ENCODE peak calls at places on chromosomes 11 and 22, in ten cellular contexts. F is PC-3; W is epithelial cell of esophagus; U is AG09309; L is foreskin fibroblast; E is pancreas; Q is lower leg skin; I is NB4; R is CD8-positive, alpha-beta T cell; A is left ventricle myocardium inferior. M is an unnamed sample.

GRCh38 chr11:45675646-45676045 is 10.2 kb upstream of the CHST1 start:
- DNase-seq in E (no peak), W (no peak), Q (no peak), U (no peak), I (no peak), F (no peak), R (no peak), L (no peak), A (no peak), M (no peak)

GRCh38 chr11:116366980-116367640 is 405.7 kb downstream of the BUD13 start:
- DNase-seq in L (no peak), W (peak), I (no peak), E (no peak), U (no peak), Q (no peak), A (no peak), F (no peak), R (no peak), M (no peak)

GRCh38 chr22:38777087-38777671 is 16.8 kb downstream of the DNAL4 start:
- DNase-seq in I (no peak), L (no peak), R (no peak), A (no peak), F (no peak), E (no peak), W (no peak), Q (no peak), U (no peak), M (no peak)

GRCh38 chr11:117230286-117230961 is 1.4 kb downstream of the PCSK7 start:
- DNase-seq in U (no peak), R (no peak), I (peak), F (peak), E (no peak), A (no peak), Q (peak), L (no peak), W (peak), M (no peak)

GRCh38 chr11:9692696-9693095 is 28.8 kb downstream of the SWAP70 start:
- DNase-seq in L (no peak), A (no peak), U (no peak), F (no peak), Q (no peak), I (peak), E (no peak), R (no peak), W (no peak), M (no peak)

GRCh38 chr11:12120031-12121008 is 9.9 kb downstream of the MICAL2 start:
- DNase-seq in U (no peak), F (no peak), W (no peak), Q (no peak), E (no peak), I (no peak), L (no peak), R (no peak), A (no peak), M (no peak)

GRCh38 chr11:14373941-14374646 is 15.1 kb upstream of the RRAS2 start:
- DNase-seq in F (peak), R (no peak), L (peak), E (no peak), Q (no peak), I (no peak), A (no peak), U (peak), W (peak), M (peak)

GRCh38 chr22:48901324-48901723 is 926.3 kb downstream of the BRD1 start:
- DNase-seq in R (no peak), U (no peak), E (no peak), F (no peak), A (no peak), I (no peak), Q (peak), W (no peak), L (no peak), M (no peak)

GRCh38 chr11:30381879-30382278 is 59.0 kb downstream of the ARL14EP start:
- DNase-seq in E (no peak), F (no peak), A (no peak), I (no peak), W (no peak), Q (no peak), L (no peak), R (no peak), U (no peak), M (no peak)

GRCh38 chr11:72446929-72447753 is 12.8 kb upstream of the CLPB start:
- DNase-seq in L (peak), Q (no peak), F (peak), R (no peak), A (no peak), W (peak), U (peak), I (peak), E (no peak), M (peak)

GRCh38 chr11:117180020-117180419 is 1.5 kb downstream of the SIDT2 start:
- DNase-seq in Q (peak), A (no peak), R (no peak), U (no peak), E (no peak), F (no peak), W (no peak), I (no peak), L (no peak), M (no peak)

GRCh38 chr11:45654242-45654641 is 11.2 kb downstream of the CHST1 start:
- DNase-seq in Q (peak), W (no peak), R (no peak), F (no peak), U (no peak), E (no peak), I (no peak), A (no peak), L (no peak), M (no peak)

GRCh38 chr11:114162719-114163123 is 103.2 kb downstream of the ZBTB16 start:
- DNase-seq in U (peak), E (peak), W (peak), F (peak), R (no peak), Q (peak), L (peak), I (no peak), A (peak), M (peak)

GRCh38 chr22:37464181-37464580 is 22.0 kb downstream of the MFNG start:
- DNase-seq in F (no peak), U (no peak), I (no peak), E (no peak), A (no peak), W (no peak), R (no peak), L (peak), Q (no peak), M (no peak)

GRCh38 chr22:45218974-45219373 is 21.7 kb downstream of the KIAA0930 start:
- DNase-seq in F (no peak), A (no peak), I (peak), W (no peak), R (no peak), E (no peak), Q (no peak), U (no peak), L (peak), M (no peak)

GRCh38 chr22:39818050-39818449 is 75.5 kb downstream of the ENTHD1 start:
- DNase-seq in Q (no peak), R (no peak), A (no peak), F (no peak), W (peak), L (peak), U (no peak), I (no peak), E (no peak), M (no peak)

GRCh38 chr11:76524461-76524860 is 79.6 kb downstream of the EMSY start:
- DNase-seq in Q (no peak), L (peak), F (peak), A (no peak), R (no peak), I (no peak), U (no peak), E (no peak), W (peak), M (peak)

GRCh38 chr11:2779499-2779980 is 79.7 kb upstream of the KCNQ1OT1 start:
- DNase-seq in L (no peak), F (no peak), E (no peak), Q (no peak), W (no peak), I (no peak), R (no peak), A (no peak), U (no peak), M (no peak)

GRCh38 chr11:8098361-8098760 is 17.4 kb downstream of the TUB start:
- DNase-seq in F (peak), R (no peak), E (no peak), L (peak), Q (no peak), W (peak), U (peak), A (no peak), I (no peak), M (no peak)

GRCh38 chr22:31084811-31085492 is 3.8 kb downstream of the SMTN start:
- DNase-seq in F (no peak), R (peak), I (peak), W (peak), A (peak), U (no peak), E (peak), Q (peak), L (peak), M (peak)

GRCh38 chr22:45199723-45200122 is 36.0 kb downstream of the NUP50 start:
- DNase-seq in I (no peak), A (no peak), L (no peak), U (no peak), R (no peak), W (no peak), F (no peak), E (peak), Q (peak), M (no peak)

GRCh38 chr11:127789887-127790286 is 789.3 kb upstream of the KIRREL3 start:
- DNase-seq in I (peak), F (peak), Q (no peak), A (no peak), L (no peak), E (peak), W (peak), R (no peak), U (no peak), M (peak)

GRCh38 chr11:1541474-1542204 is 30.4 kb downstream of the DUSP8 start:
- DNase-seq in I (no peak), L (no peak), F (no peak), Q (no peak), W (no peak), R (no peak), E (peak), U (no peak), A (no peak), M (no peak)

GRCh38 chr11:6468712-6469495 is 4.8 kb downstream of the TRIM3 start:
- DNase-seq in W (peak), Q (peak), R (no peak), L (peak), F (peak), E (peak), I (peak), A (peak), U (no peak), M (peak)

GRCh38 chr11:88420165-88420781 is 82.7 kb upstream of the CTSC start:
- DNase-seq in W (peak), Q (no peak), I (peak), F (peak), R (no peak), L (peak), A (peak), E (no peak), U (peak), M (peak)

GRCh38 chr11:20762112-20762511 is 92.7 kb downstream of the NELL1 start:
- DNase-seq in L (no peak), A (no peak), W (no peak), R (no peak), I (no peak), U (no peak), F (no peak), Q (no peak), E (no peak), M (no peak)

GRCh38 chr11:61912530-61912898 is 4.9 kb downstream of the RAB3IL1 start:
- DNase-seq in A (peak), R (no peak), F (no peak), E (no peak), W (no peak), Q (no peak), L (no peak), U (no peak), I (peak), M (no peak)

GRCh38 chr11:14075118-14075601 is 112.6 kb downstream of the SPON1 start:
- DNase-seq in W (peak), R (peak), A (no peak), E (no peak), Q (no peak), U (peak), I (peak), F (peak), L (peak), M (peak)

DNA sequence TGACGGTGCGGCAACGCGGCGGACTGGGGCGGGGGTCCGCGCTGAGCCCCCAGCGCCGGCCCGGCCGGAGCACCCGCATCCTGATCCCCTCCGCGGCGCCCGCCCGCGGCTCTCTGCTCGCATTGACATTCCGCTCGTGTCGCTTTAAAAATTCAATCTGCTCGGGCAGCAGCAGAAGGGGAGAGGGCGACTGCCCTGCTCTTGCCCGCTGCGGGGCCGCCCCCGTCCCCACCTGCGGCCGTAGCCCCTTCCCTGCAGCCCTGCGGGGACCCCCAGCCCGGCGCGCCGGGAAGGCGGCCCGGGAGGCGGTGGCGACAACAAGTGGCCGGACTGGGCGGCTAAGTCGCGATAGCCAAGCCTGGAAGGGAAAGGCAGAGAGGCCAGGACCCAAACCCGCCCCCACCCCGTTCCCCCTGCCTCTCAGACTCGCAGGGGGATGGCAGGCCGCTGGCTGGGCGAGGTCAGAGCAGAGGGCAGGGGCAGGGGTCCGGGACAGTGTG is 1.1 kb downstream of the CABP7 start:
- DNase-seq in U (no peak), R (no peak), W (no peak), Q (no peak), L (no peak), F (no peak), A (no peak), I (no peak), E (no peak), M (no peak)
- TF ChIP-seq CTCF in U (no peak), R (no peak), W (no peak), Q (no peak), L (no peak), F (no peak), A (no peak), I (no peak), E (no peak), M (no peak)

GRCh38 chr11:107592813-107593212 is 1.9 kb downstream of the ELMOD1 start:
- DNase-seq in U (no peak), W (no peak), A (no peak), I (no peak), E (no peak), R (no peak), F (no peak), L (peak), Q (no peak), M (no peak)

GRCh38 chr11:107592256-107592655 is 1.3 kb downstream of the ELMOD1 start:
- DNase-seq in W (no peak), L (no peak), Q (no peak), E (no peak), U (no peak), R (no peak), F (no peak), A (no peak), I (no peak), M (no peak)

GRCh38 chr11:107591446-107592236 is 694 bp downstream of the ELMOD1 start:
- DNase-seq in E (peak), U (no peak), A (no peak), R (no peak), F (peak), W (peak), L (peak), Q (no peak), I (no peak), M (no peak)

GRCh38 chr11:107590460-107591097 is 368 bp upstream of the ELMOD1 start:
- DNase-seq in U (no peak), E (no peak), W (no peak), I (no peak), L (peak), Q (no peak), R (no peak), A (no peak), F (no peak), M (no peak)

DNA sequence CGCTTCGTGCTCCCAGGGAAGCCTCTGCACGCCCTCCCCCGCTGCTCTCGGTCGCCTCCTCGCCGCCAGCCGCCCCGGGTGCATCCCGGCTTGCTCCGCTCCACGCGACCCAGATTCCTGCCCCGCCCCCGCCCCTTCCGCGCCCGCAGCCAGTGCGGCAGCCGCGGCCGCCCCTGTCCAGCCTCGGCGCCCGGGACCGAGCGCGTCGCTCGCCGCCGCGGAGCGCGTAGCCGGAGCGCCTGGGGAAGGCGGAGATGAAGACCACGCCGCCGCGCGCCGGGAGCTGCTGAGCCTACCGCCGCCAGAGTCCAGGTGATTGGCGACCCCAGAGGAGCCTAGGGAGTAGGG is at the start of gene ELMOD1:
- DNase-seq in I (peak), A (peak), L (peak), Q (no peak), R (no peak), F (peak), E (peak), W (peak), U (no peak), M (peak)
- TF ChIP-seq CTCF in I (no peak), A (peak), L (peak), Q (no peak), R (no peak), F (no peak), E (no peak), W (no peak), U (peak), M (no peak)

GRCh38 chr11:66363805-66364535 is 7.6 kb downstream of the SLC29A2 start:
- DNase-seq in L (peak), U (no peak), A (no peak), Q (no peak), F (peak), I (peak), E (peak), R (peak), W (peak), M (peak)
- TF ChIP-seq CTCF in L (peak), U (peak), A (peak), Q (no peak), F (peak), I (peak), E (peak), R (peak), W (peak), M (peak)

GRCh38 chr11:112655386-112655785 is 305.8 kb upstream of the NCAM1 start:
- DNase-seq in U (peak), Q (peak), F (no peak), W (no peak), R (no peak), A (peak), E (no peak), L (peak), I (no peak), M (peak)
- TF ChIP-seq CTCF in U (no peak), Q (no peak), F (no peak), W (no peak), R (no peak), A (no peak), E (no peak), L (no peak), I (no peak), M (no peak)

DNA sequence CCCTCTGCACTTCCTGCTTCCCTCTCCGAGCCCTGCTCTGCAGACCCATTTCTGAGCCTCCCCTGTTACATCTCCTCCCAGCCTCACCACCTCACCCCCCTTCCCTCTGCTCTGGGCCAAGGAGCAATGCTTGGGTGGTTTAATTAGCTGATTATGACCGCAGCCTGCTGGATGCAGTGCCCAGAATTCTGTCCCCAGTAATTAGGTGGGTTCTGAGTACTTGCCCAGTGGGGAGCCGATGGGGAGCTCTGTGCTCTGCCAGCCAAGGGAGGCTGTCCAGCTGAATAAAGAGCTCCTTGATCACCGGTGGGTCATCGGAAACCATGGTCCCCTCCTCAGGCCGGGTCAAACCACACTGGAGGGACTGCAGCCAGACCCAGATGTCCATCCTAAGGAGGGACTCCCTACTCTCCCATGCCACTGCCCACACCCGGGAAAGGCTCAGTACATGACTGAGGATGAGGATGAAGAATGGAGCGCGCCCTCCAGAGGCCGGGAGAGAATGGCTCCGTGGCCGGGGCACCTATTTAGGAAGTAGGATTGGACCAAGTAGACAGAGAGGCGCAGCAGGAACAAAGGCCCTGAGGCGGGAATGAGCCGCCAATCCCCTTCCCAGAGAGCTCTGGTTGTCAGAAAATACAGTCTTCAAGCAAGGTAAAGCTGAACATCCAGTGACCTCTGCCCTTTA is 9.1 kb downstream of the ARRB1 start:
- DNase-seq in A (no peak), Q (no peak), I (no peak), L (no peak), W (no peak), R (no peak), E (no peak), F (no peak), U (no peak), M (no peak)
- TF ChIP-seq CTCF in A (no peak), Q (no peak), I (no peak), L (no peak), W (no peak), R (no peak), E (no peak), F (peak), U (no peak), M (no peak)

GRCh38 chr22:19556963-19557545 is 32.8 kb upstream of the CLDN5 start:
- DNase-seq in E (no peak), I (no peak), F (no peak), W (no peak), Q (peak), U (no peak), R (no peak), L (no peak), A (no peak), M (no peak)

GRCh38 chr22:19555651-19556050 is 31.4 kb upstream of the CLDN5 start:
- DNase-seq in E (no peak), W (no peak), A (no peak), I (no peak), U (no peak), L (no peak), R (no peak), Q (peak), F (no peak), M (no peak)

GRCh38 chr22:19559324-19559811 is 35.2 kb upstream of the CLDN5 start:
- DNase-seq in R (no peak), E (no peak), F (no peak), I (no peak), U (no peak), A (no peak), W (peak), L (no peak), Q (peak), M (no peak)

GRCh38 chr22:19553201-19553600 is 29.0 kb upstream of the CLDN5 start:
- DNase-seq in I (no peak), R (no peak), W (no peak), E (no peak), Q (no peak), F (no peak), U (no peak), A (no peak), L (no peak), M (no peak)

GRCh38 chr22:19554834-19555404 is 30.7 kb upstream of the CLDN5 start:
- DNase-seq in I (no peak), U (no peak), W (peak), Q (no peak), L (peak), E (no peak), A (no peak), F (peak), R (no peak), M (peak)
- TF ChIP-seq CTCF in I (peak), U (peak), W (peak), Q (no peak), L (peak), E (no peak), A (no peak), F (no peak), R (no peak), M (no peak)

M was measured in MCF 10A.